ENCODE peak calls at places on chromosomes 6 and 20, in four cellular contexts. One of them, this sample, is unnamed.

GRCh38 chr6:293185-294174 is 1.2 kb downstream of the DUSP22 start:
- DNase-seq in K562: no peak
- DNase-seq in GM12878: no peak
- DNase-seq in IMR-90: no peak
- DNase-seq in this sample: no peak

GRCh38 chr6:107670792-107671199 is 153.3 kb downstream of the SCML4 start:
- DNase-seq in K562: no peak
- DNase-seq in IMR-90: peak
- DNase-seq in GM12878: peak
- DNase-seq in this sample: peak

GRCh38 chr20:8803065-8803464 is 265.8 kb upstream of the PLCB4 start:
- DNase-seq in GM12878: no peak
- DNase-seq in K562: no peak
- DNase-seq in IMR-90: no peak
- DNase-seq in this sample: peak

GRCh38 chr6:163460307-163460782 is 45.8 kb downstream of the QKI start:
- DNase-seq in K562: no peak
- DNase-seq in GM12878: peak
- DNase-seq in IMR-90: peak
- DNase-seq in this sample: peak

GRCh38 chr6:40755749-40756452 is 168.7 kb upstream of the LRFN2 start:
- DNase-seq in IMR-90: peak
- DNase-seq in GM12878: peak
- DNase-seq in K562: no peak
- DNase-seq in this sample: no peak

GRCh38 chr20:63264519-63264918 is 8.1 kb upstream of the ARFGAP1 start:
- DNase-seq in GM12878: no peak
- DNase-seq in IMR-90: no peak
- DNase-seq in K562: no peak
- DNase-seq in this sample: no peak

GRCh38 chr6:106446983-106447382 is 86.5 kb downstream of the CRYBG1 start:
- DNase-seq in IMR-90: no peak
- DNase-seq in K562: no peak
- DNase-seq in GM12878: no peak
- DNase-seq in this sample: no peak

GRCh38 chr6:129281173-129281796 is 398.3 kb downstream of the LAMA2 start:
- DNase-seq in GM12878: no peak
- DNase-seq in IMR-90: no peak
- DNase-seq in K562: no peak
- DNase-seq in this sample: no peak

GRCh38 chr6:110178626-110179405 is 654 bp downstream of the WASF1 start:
- DNase-seq in IMR-90: peak
- DNase-seq in K562: peak
- DNase-seq in GM12878: no peak
- DNase-seq in this sample: peak

GRCh38 chr20:23206061-23206460 is 119.9 kb upstream of the CD93 start:
- DNase-seq in GM12878: no peak
- DNase-seq in IMR-90: no peak
- DNase-seq in K562: no peak
- DNase-seq in this sample: no peak
- H2AFZ ChIP-seq in GM12878: no peak
- H2AFZ ChIP-seq in IMR-90: no peak
- H2AFZ ChIP-seq in K562: no peak
- H2AFZ ChIP-seq in this sample: peak

GRCh38 chr6:149356081-149356750 is 38.7 kb downstream of the TAB2 start:
- DNase-seq in GM12878: no peak
- DNase-seq in IMR-90: no peak
- DNase-seq in K562: no peak
- DNase-seq in this sample: no peak
- TF ChIP-seq FOS in GM12878: no peak
- TF ChIP-seq FOS in IMR-90: no peak
- TF ChIP-seq FOS in K562: no peak
- TF ChIP-seq FOS in this sample: no peak

GRCh38 chr6:132798820-132799538 is 542 bp upstream of the SLC18B1 start:
- DNase-seq in GM12878: peak
- DNase-seq in K562: peak
- DNase-seq in IMR-90: peak
- DNase-seq in this sample: peak

GRCh38 chr6:132792510-132792909 is 5.9 kb downstream of the SLC18B1 start:
- DNase-seq in K562: no peak
- DNase-seq in GM12878: no peak
- DNase-seq in IMR-90: no peak
- DNase-seq in this sample: no peak

DNA sequence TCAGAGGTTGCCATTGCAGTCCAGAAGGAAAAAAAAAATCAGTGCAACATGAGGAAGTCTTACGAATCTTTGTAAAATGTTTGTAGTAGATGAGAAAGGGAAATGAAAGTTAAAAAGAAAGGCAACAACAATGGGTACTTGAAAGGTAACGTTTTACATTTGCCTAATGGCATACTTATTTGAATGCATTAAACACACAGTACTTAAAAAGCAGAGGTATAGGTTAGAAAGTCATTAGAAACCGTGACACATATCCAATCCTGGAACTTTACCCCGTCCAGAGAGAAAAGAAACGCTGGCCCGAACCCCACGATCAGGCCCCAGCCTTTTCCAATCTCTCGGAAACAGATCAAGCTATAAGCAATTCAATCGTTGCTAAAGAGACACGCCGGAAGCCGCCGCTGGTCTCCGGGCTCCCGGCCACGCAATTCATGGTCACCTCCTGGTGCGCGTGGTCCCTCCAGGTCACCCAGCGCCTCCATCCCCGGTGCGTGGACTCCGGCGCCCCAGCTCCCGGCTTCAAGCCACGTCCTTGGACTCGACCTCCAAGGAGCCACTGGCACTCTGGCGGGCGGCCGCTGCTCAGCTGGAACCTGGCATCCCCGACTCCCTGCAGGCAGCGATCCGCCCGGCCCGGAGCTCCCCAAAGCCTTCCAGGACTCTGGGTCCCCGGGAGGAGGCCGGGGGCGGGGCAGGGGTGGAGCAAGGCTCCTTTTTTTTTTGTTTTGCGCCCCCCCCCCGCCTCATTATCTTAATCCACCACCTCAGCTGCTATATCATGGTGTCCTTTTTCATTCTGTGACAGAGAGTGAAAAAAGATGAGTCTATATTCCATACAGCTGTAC is at the start of gene SLC18B1:
- DNase-seq in K562: peak
- DNase-seq in IMR-90: peak
- DNase-seq in GM12878: no peak
- DNase-seq in this sample: peak
- H3K4me3 ChIP-seq in K562: no peak
- H3K4me3 ChIP-seq in IMR-90: peak
- H3K4me3 ChIP-seq in GM12878: peak
- H3K4me3 ChIP-seq in this sample: peak

DNA sequence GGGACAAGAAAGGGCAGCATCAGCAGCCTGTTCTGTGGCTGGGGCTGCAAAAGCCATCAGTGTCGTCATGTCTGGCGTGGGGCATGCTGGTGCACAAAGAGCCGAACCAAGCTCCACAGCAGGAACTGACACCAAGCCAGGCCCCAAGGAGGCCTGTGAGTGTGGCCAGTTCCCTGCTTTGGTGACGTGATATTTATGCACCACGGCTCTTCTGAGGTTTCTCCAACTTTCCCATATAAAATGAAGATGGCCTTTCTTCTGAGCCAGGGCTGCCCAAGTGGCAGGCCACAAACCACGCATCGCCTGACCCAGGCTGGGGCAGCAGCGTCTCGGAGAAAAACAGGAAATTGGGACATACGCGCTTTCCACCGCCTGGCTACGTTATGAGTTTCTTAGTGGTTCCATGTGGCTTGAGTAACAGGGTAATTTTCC is 109.9 kb downstream of the RIN2 start:
- DNase-seq in GM12878: no peak
- DNase-seq in K562: no peak
- DNase-seq in IMR-90: no peak
- DNase-seq in this sample: no peak
- H2AFZ ChIP-seq in GM12878: no peak
- H2AFZ ChIP-seq in K562: no peak
- H2AFZ ChIP-seq in IMR-90: no peak
- H2AFZ ChIP-seq in this sample: no peak

GRCh38 chr20:56414842-56415765 is 3.0 kb downstream of the CASS4 start:
- DNase-seq in IMR-90: peak
- DNase-seq in GM12878: no peak
- DNase-seq in K562: peak
- DNase-seq in this sample: no peak
- TF ChIP-seq FOS in IMR-90: peak
- TF ChIP-seq FOS in GM12878: no peak
- TF ChIP-seq FOS in K562: no peak
- TF ChIP-seq FOS in this sample: no peak

DNA sequence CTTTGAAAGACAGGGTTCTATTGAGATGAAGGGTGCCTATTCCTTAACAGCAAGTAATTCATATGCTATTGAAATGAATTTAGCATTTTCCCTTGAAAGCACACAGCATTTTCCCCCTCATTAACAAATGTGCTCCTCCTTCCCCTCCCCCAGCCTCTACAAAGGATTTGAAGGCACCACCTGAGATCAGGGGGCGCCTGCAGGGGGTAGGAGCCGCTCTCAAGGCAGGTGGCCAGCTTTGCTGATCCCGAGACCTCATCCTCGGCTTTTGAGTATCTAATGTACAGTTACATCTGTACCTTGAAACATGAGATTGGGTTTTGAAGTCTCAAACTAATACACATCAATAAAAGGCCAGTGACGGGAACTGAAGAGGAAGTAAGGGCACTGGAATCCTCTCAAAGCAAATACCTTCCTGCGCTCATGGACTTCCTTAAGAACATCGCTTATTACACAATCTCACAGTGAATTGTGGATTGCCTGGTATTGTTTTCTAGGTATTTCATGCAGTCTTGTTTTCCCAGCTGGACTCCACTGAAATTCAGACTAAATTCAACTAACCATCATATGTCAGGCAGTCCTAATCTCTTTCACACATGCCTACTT is 65.1 kb upstream of the UNC93A start:
- DNase-seq in IMR-90: no peak
- DNase-seq in GM12878: no peak
- DNase-seq in K562: no peak
- DNase-seq in this sample: peak
- H3K4me3 ChIP-seq in IMR-90: no peak
- H3K4me3 ChIP-seq in GM12878: no peak
- H3K4me3 ChIP-seq in K562: no peak
- H3K4me3 ChIP-seq in this sample: no peak

This sample was measured in endothelial cell of umbilical vein.